ENCODE peak calls at places on chromosome 5, in nine cellular contexts. R, D, K, N, B, S, H, A and G are unnamed samples.

GRCh38 chr5:30113542-30113941 is 1079.9 kb upstream of the CDH6 start:
- DNase-seq in R (no peak), D (no peak), K (peak), N (no peak), B (no peak), S (no peak), H (no peak), A (no peak), G (no peak)

GRCh38 chr5:122492675-122493074 is 180.6 kb downstream of the SNCAIP start:
- DNase-seq in R (no peak), D (no peak), K (no peak), N (no peak), B (no peak), S (no peak), H (no peak), A (no peak), G (no peak)

GRCh38 chr5:77946381-77947050 is 170.4 kb upstream of the TBCA start:
- DNase-seq in R (no peak), D (no peak), K (no peak), N (no peak), B (no peak), S (no peak), H (no peak), A (no peak), G (no peak)

GRCh38 chr5:23352437-23352836 is 155.0 kb upstream of the PRDM9 start:
- DNase-seq in R (no peak), D (no peak), K (peak), N (no peak), B (no peak), S (no peak), H (no peak), A (no peak), G (no peak)

GRCh38 chr5:55538621-55539020 is 3.9 kb upstream of the PLPP1 start:
- DNase-seq in R (no peak), D (no peak), K (peak), N (no peak), B (no peak), S (no peak), H (no peak), A (no peak), G (peak)

GRCh38 chr5:126384985-126385384 is 38.2 kb upstream of the GRAMD2B start:
- DNase-seq in R (no peak), D (no peak), K (peak), N (no peak), B (peak), S (no peak), H (no peak), A (no peak), G (peak)

GRCh38 chr5:178106086-178106485 is 7.2 kb upstream of the N4BP3 start:
- DNase-seq in R (no peak), D (no peak), K (no peak), N (no peak), B (no peak), S (no peak), H (no peak), A (no peak), G (no peak)

GRCh38 chr5:111746791-111747190 is 10.2 kb downstream of the NREP start:
- DNase-seq in R (no peak), D (no peak), K (no peak), N (no peak), B (no peak), S (no peak), H (no peak), A (no peak), G (no peak)

GRCh38 chr5:116930628-116931027 is 356.0 kb upstream of the SEMA6A start:
- DNase-seq in R (no peak), D (no peak), K (no peak), N (no peak), B (no peak), S (no peak), H (no peak), A (no peak), G (no peak)

GRCh38 chr5:43400082-43400481 is 12.1 kb downstream of the CCL28 start:
- DNase-seq in R (no peak), D (no peak), K (peak), N (no peak), B (peak), S (no peak), H (no peak), A (no peak), G (peak)

GRCh38 chr5:94785111-94785510 is 166.6 kb downstream of the SLF1 start:
- DNase-seq in R (no peak), D (no peak), K (peak), N (no peak), B (peak), S (no peak), H (no peak), A (no peak), G (no peak)

GRCh38 chr5:40389591-40389990 is 290.1 kb upstream of the PTGER4 start:
- DNase-seq in R (no peak), D (no peak), K (peak), N (no peak), B (no peak), S (no peak), H (no peak), A (no peak), G (no peak)

GRCh38 chr5:146107901-146108300 is 2.5 kb upstream of the PLAC8L1 start:
- DNase-seq in R (no peak), D (no peak), K (peak), N (no peak), B (peak), S (no peak), H (no peak), A (no peak), G (peak)

GRCh38 chr5:178067705-178068104 is 45.6 kb upstream of the N4BP3 start:
- DNase-seq in R (no peak), D (no peak), K (no peak), N (no peak), B (no peak), S (no peak), H (no peak), A (no peak), G (no peak)

GRCh38 chr5:142122116-142122515 is 13.5 kb downstream of the NDFIP1 start:
- DNase-seq in R (no peak), D (no peak), K (no peak), N (no peak), B (no peak), S (no peak), H (no peak), A (no peak), G (no peak)

GRCh38 chr5:112848116-112848811 is 12.8 kb upstream of the SRP19 start:
- DNase-seq in R (peak), D (peak), K (peak), N (no peak), B (peak), S (peak), H (peak), A (no peak), G (peak)

GRCh38 chr5:180376511-180376910 is 23.4 kb upstream of the GFPT2 start:
- DNase-seq in R (no peak), D (no peak), K (no peak), N (no peak), B (no peak), S (no peak), H (no peak), A (no peak), G (no peak)

GRCh38 chr5:89338935-89339334 is 456.0 kb upstream of the MEF2C start:
- DNase-seq in R (no peak), D (no peak), K (peak), N (no peak), B (no peak), S (no peak), H (no peak), A (no peak), G (peak)

GRCh38 chr5:132057498-132058255 is 2.8 kb upstream of the IL3 start:
- DNase-seq in R (no peak), D (no peak), K (no peak), N (no peak), B (no peak), S (no peak), H (no peak), A (no peak), G (no peak)

GRCh38 chr5:73940747-73941146 is 314.8 kb downstream of the ARHGEF28 start:
- DNase-seq in R (no peak), D (no peak), K (no peak), N (no peak), B (no peak), S (no peak), H (no peak), A (no peak), G (no peak)

GRCh38 chr5:172412724-172413260 is 41.5 kb downstream of the SH3PXD2B start:
- DNase-seq in R (no peak), D (peak), K (peak), N (peak), B (peak), S (peak), H (no peak), A (no peak), G (peak)

GRCh38 chr5:147863409-147864194 is 14.9 kb upstream of the SCGB3A2 start:
- DNase-seq in R (no peak), D (no peak), K (no peak), N (no peak), B (no peak), S (no peak), H (no peak), A (no peak), G (no peak)

GRCh38 chr5:126031989-126032716 is 391.1 kb upstream of the GRAMD2B start:
- DNase-seq in R (no peak), D (no peak), K (peak), N (no peak), B (peak), S (no peak), H (no peak), A (no peak), G (peak)

GRCh38 chr5:82364497-82364896 is 86.3 kb upstream of the RPS23 start:
- DNase-seq in R (no peak), D (no peak), K (peak), N (no peak), B (peak), S (no peak), H (no peak), A (no peak), G (peak)

GRCh38 chr5:55544341-55544740 is 9.6 kb upstream of the PLPP1 start:
- DNase-seq in R (no peak), D (no peak), K (no peak), N (no peak), B (no peak), S (no peak), H (no peak), A (no peak), G (no peak)

GRCh38 chr5:31911291-31912265 is 262.5 kb downstream of the GOLPH3 start:
- DNase-seq in R (no peak), D (no peak), K (peak), N (no peak), B (no peak), S (no peak), H (no peak), A (no peak), G (peak)

GRCh38 chr5:3221432-3221831 is 374.2 kb upstream of the IRX1 start:
- DNase-seq in R (no peak), D (no peak), K (no peak), N (no peak), B (no peak), S (no peak), H (no peak), A (no peak), G (no peak)